ENCODE peak calls at places on chromosome 16, in seven cellular contexts. One of them, this sample, is unnamed. For H3K4me1 and H3K36me3, the result is how much of the 10 kb centered on the place peaks cover.

GRCh38 chr16:75114946-75115825 is 1.4 kb downstream of the LDHD start:
- DNase-seq in K562: no peak
- DNase-seq in stomach: no peak
- DNase-seq in sigmoid colon: no peak
- DNase-seq in transverse colon: no peak
- DNase-seq in spleen: peak
- DNase-seq in HCT116: no peak
- DNase-seq in this sample: peak

GRCh38 chr16:31453255-31454204 is 5.8 kb upstream of the ARMC5 start:
- DNase-seq in K562: peak
- DNase-seq in stomach: no peak
- DNase-seq in sigmoid colon: peak
- DNase-seq in transverse colon: peak
- DNase-seq in spleen: peak
- DNase-seq in HCT116: no peak
- DNase-seq in this sample: no peak

GRCh38 chr16:66656547-66656946 is 40.0 kb downstream of the CMTM4 start:
- DNase-seq in K562: no peak
- DNase-seq in stomach: no peak
- DNase-seq in sigmoid colon: no peak
- DNase-seq in transverse colon: no peak
- DNase-seq in spleen: no peak
- DNase-seq in HCT116: no peak
- DNase-seq in this sample: no peak

GRCh38 chr16:27232061-27232841 is 28.9 kb downstream of the KDM8 start:
- DNase-seq in K562: no peak
- DNase-seq in stomach: no peak
- DNase-seq in sigmoid colon: peak
- DNase-seq in transverse colon: peak
- DNase-seq in spleen: peak
- DNase-seq in HCT116: no peak
- DNase-seq in this sample: no peak

GRCh38 chr16:17346441-17346773 is 124.4 kb downstream of the XYLT1 start:
- DNase-seq in K562: no peak
- DNase-seq in stomach: no peak
- DNase-seq in sigmoid colon: no peak
- DNase-seq in transverse colon: no peak
- DNase-seq in spleen: no peak
- DNase-seq in HCT116: no peak
- DNase-seq in this sample: no peak

GRCh38 chr16:22381392-22381791 is 7.0 kb upstream of the CDR2 start:
- DNase-seq in K562: no peak
- DNase-seq in stomach: no peak
- DNase-seq in sigmoid colon: no peak
- DNase-seq in transverse colon: no peak
- DNase-seq in spleen: no peak
- DNase-seq in HCT116: no peak
- DNase-seq in this sample: no peak

GRCh38 chr16:12901204-12901596 is 198 bp upstream of the SHISA9 start:
- DNase-seq in K562: no peak
- DNase-seq in stomach: no peak
- DNase-seq in sigmoid colon: no peak
- DNase-seq in transverse colon: no peak
- DNase-seq in spleen: no peak
- DNase-seq in HCT116: no peak
- DNase-seq in this sample: peak

GRCh38 chr16:17063156-17063555 is 407.6 kb downstream of the XYLT1 start:
- DNase-seq in K562: no peak
- DNase-seq in stomach: no peak
- DNase-seq in sigmoid colon: no peak
- DNase-seq in transverse colon: no peak
- DNase-seq in spleen: no peak
- DNase-seq in HCT116: no peak
- DNase-seq in this sample: no peak

GRCh38 chr16:12672986-12673385 is 130.7 kb downstream of the CPPED1 start:
- DNase-seq in K562: no peak
- DNase-seq in stomach: no peak
- DNase-seq in sigmoid colon: no peak
- DNase-seq in transverse colon: no peak
- DNase-seq in spleen: no peak
- DNase-seq in HCT116: no peak
- DNase-seq in this sample: no peak

GRCh38 chr16:47667956-47668355 is 206.8 kb downstream of the PHKB start:
- DNase-seq in K562: no peak
- DNase-seq in stomach: no peak
- DNase-seq in sigmoid colon: no peak
- DNase-seq in transverse colon: no peak
- DNase-seq in spleen: no peak
- DNase-seq in HCT116: no peak
- DNase-seq in this sample: no peak

GRCh38 chr16:50603206-50604064 is 55.2 kb downstream of the NKD1 start:
- DNase-seq in K562: no peak
- DNase-seq in stomach: no peak
- DNase-seq in sigmoid colon: peak
- DNase-seq in transverse colon: peak
- DNase-seq in spleen: no peak
- DNase-seq in HCT116: no peak
- DNase-seq in this sample: no peak

GRCh38 chr16:70809392-70810060 is 8.6 kb upstream of the VAC14 start:
- DNase-seq in K562: no peak
- DNase-seq in stomach: no peak
- DNase-seq in sigmoid colon: no peak
- DNase-seq in transverse colon: no peak
- DNase-seq in spleen: no peak
- DNase-seq in HCT116: no peak
- DNase-seq in this sample: no peak

GRCh38 chr16:14483819-14484385 is 146.2 kb downstream of the PARN start:
- DNase-seq in K562: no peak
- DNase-seq in stomach: no peak
- DNase-seq in sigmoid colon: no peak
- DNase-seq in transverse colon: no peak
- DNase-seq in spleen: no peak
- DNase-seq in HCT116: no peak
- DNase-seq in this sample: no peak

GRCh38 chr16:48317614-48318013 is 67.6 kb downstream of the SIAH1 start:
- DNase-seq in K562: peak
- DNase-seq in stomach: no peak
- DNase-seq in sigmoid colon: no peak
- DNase-seq in transverse colon: no peak
- DNase-seq in spleen: no peak
- DNase-seq in HCT116: peak
- DNase-seq in this sample: no peak

GRCh38 chr16:55089600-55089999 is 158.9 kb downstream of the IRX5 start:
- DNase-seq in K562: no peak
- DNase-seq in stomach: no peak
- DNase-seq in sigmoid colon: no peak
- DNase-seq in transverse colon: no peak
- DNase-seq in spleen: no peak
- DNase-seq in HCT116: no peak
- DNase-seq in this sample: no peak

GRCh38 chr16:56273615-56274014 is 82.3 kb downstream of the GNAO1 start:
- DNase-seq in K562: no peak
- DNase-seq in stomach: no peak
- DNase-seq in sigmoid colon: peak
- DNase-seq in transverse colon: no peak
- DNase-seq in spleen: no peak
- DNase-seq in HCT116: no peak
- DNase-seq in this sample: no peak

GRCh38 chr16:64933890-64934289 is 188.0 kb downstream of the CDH11 start:
- DNase-seq in K562: no peak
- DNase-seq in stomach: no peak
- DNase-seq in sigmoid colon: no peak
- DNase-seq in transverse colon: no peak
- DNase-seq in spleen: no peak
- DNase-seq in HCT116: no peak
- DNase-seq in this sample: no peak

GRCh38 chr16:66859397-66860068 is 15.3 kb downstream of the CA7 start:
- DNase-seq in K562: no peak
- DNase-seq in stomach: no peak
- DNase-seq in sigmoid colon: no peak
- DNase-seq in transverse colon: no peak
- DNase-seq in spleen: no peak
- DNase-seq in HCT116: no peak
- DNase-seq in this sample: no peak

GRCh38 chr16:79402356-79402755 is 198.2 kb downstream of the MAF start:
- DNase-seq in K562: peak
- DNase-seq in stomach: peak
- DNase-seq in sigmoid colon: no peak
- DNase-seq in transverse colon: peak
- DNase-seq in spleen: no peak
- DNase-seq in HCT116: no peak
- DNase-seq in this sample: no peak

GRCh38 chr16:79401782-79402181 is 198.8 kb downstream of the MAF start:
- DNase-seq in K562: no peak
- DNase-seq in stomach: no peak
- DNase-seq in sigmoid colon: no peak
- DNase-seq in transverse colon: no peak
- DNase-seq in spleen: no peak
- DNase-seq in HCT116: no peak
- DNase-seq in this sample: no peak

GRCh38 chr16:79403534-79403933 is 197.0 kb downstream of the MAF start:
- DNase-seq in K562: no peak
- DNase-seq in stomach: no peak
- DNase-seq in sigmoid colon: no peak
- DNase-seq in transverse colon: no peak
- DNase-seq in spleen: no peak
- DNase-seq in HCT116: no peak
- DNase-seq in this sample: no peak

GRCh38 chr16:79401157-79401556 is 199.4 kb downstream of the MAF start:
- DNase-seq in K562: no peak
- DNase-seq in stomach: no peak
- DNase-seq in sigmoid colon: no peak
- DNase-seq in transverse colon: no peak
- DNase-seq in spleen: no peak
- DNase-seq in HCT116: no peak
- DNase-seq in this sample: no peak

DNA sequence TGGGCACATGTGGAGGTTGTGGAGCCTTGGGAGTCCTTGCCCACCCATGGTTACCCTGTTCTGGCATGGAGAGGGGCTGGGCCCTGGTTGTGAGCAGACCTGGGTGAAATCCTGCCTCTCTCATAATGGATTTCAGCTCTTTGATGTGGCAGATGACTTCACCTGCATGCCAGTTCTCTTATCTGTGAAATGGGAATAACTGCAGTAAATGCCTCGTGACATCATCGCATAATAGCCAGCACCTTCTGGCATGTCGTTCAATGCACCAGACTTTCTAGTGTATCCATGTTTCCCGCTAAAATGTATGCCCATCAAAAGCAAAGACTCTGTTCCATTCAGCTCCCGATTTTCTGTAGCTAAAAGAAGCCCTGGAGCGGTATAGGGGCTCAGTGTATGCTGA is 197.6 kb downstream of the MAF start:
- DNase-seq in K562: no peak
- DNase-seq in stomach: no peak
- DNase-seq in sigmoid colon: no peak
- DNase-seq in transverse colon: no peak
- DNase-seq in spleen: no peak
- DNase-seq in HCT116: no peak
- DNase-seq in this sample: no peak
- H3K4me1 ChIP-seq in K562: under half
- H3K4me1 ChIP-seq in stomach: under half
- H3K4me1 ChIP-seq in sigmoid colon: under half
- H3K4me1 ChIP-seq in transverse colon: under half
- H3K4me1 ChIP-seq in spleen: under half
- H3K4me1 ChIP-seq in HCT116: under half
- H3K4me1 ChIP-seq in this sample: under half

GRCh38 chr16:24810951-24811843 is 34.6 kb upstream of the SLC5A11 start:
- DNase-seq in K562: no peak
- DNase-seq in stomach: no peak
- DNase-seq in sigmoid colon: no peak
- DNase-seq in transverse colon: no peak
- DNase-seq in spleen: no peak
- DNase-seq in HCT116: no peak
- DNase-seq in this sample: no peak
- H3K36me3 ChIP-seq in K562: half or more
- H3K36me3 ChIP-seq in stomach: half or more
- H3K36me3 ChIP-seq in sigmoid colon: half or more
- H3K36me3 ChIP-seq in transverse colon: half or more
- H3K36me3 ChIP-seq in spleen: under half
- H3K36me3 ChIP-seq in HCT116: half or more
- H3K36me3 ChIP-seq in this sample: half or more

GRCh38 chr16:4381072-4381934 is 9.7 kb downstream of the VASN start:
- DNase-seq in K562: no peak
- DNase-seq in stomach: no peak
- DNase-seq in sigmoid colon: no peak
- DNase-seq in transverse colon: no peak
- DNase-seq in spleen: peak
- DNase-seq in HCT116: no peak
- DNase-seq in this sample: no peak

GRCh38 chr16:4384497-4384896 is 12.8 kb downstream of the VASN start:
- DNase-seq in K562: no peak
- DNase-seq in stomach: no peak
- DNase-seq in sigmoid colon: no peak
- DNase-seq in transverse colon: no peak
- DNase-seq in spleen: no peak
- DNase-seq in HCT116: no peak
- DNase-seq in this sample: peak

GRCh38 chr16:4381935-4382794 is 10.5 kb downstream of the VASN start:
- DNase-seq in K562: no peak
- DNase-seq in stomach: no peak
- DNase-seq in sigmoid colon: no peak
- DNase-seq in transverse colon: no peak
- DNase-seq in spleen: no peak
- DNase-seq in HCT116: no peak
- DNase-seq in this sample: no peak

GRCh38 chr16:4383591-4384495 is 12.2 kb downstream of the VASN start:
- DNase-seq in K562: no peak
- DNase-seq in stomach: no peak
- DNase-seq in sigmoid colon: no peak
- DNase-seq in transverse colon: no peak
- DNase-seq in spleen: no peak
- DNase-seq in HCT116: no peak
- DNase-seq in this sample: peak

GRCh38 chr16:4382795-4383357 is 11.2 kb downstream of the VASN start:
- DNase-seq in K562: no peak
- DNase-seq in stomach: no peak
- DNase-seq in sigmoid colon: no peak
- DNase-seq in transverse colon: no peak
- DNase-seq in spleen: no peak
- DNase-seq in HCT116: no peak
- DNase-seq in this sample: no peak
- TF ChIP-seq POLR2AphosphoS5 in K562: no peak
- TF ChIP-seq POLR2AphosphoS5 in stomach: no peak
- TF ChIP-seq POLR2AphosphoS5 in sigmoid colon: no peak
- TF ChIP-seq POLR2AphosphoS5 in transverse colon: no peak
- TF ChIP-seq POLR2AphosphoS5 in spleen: no peak
- TF ChIP-seq POLR2AphosphoS5 in HCT116: no peak
- TF ChIP-seq POLR2AphosphoS5 in this sample: no peak

GRCh38 chr16:10932959-10933710 is 9.1 kb downstream of the DEXI start:
- DNase-seq in K562: no peak
- DNase-seq in stomach: no peak
- DNase-seq in sigmoid colon: no peak
- DNase-seq in transverse colon: no peak
- DNase-seq in spleen: no peak
- DNase-seq in HCT116: no peak
- DNase-seq in this sample: no peak
- H3K4me1 ChIP-seq in K562: under half
- H3K4me1 ChIP-seq in stomach: half or more
- H3K4me1 ChIP-seq in sigmoid colon: half or more
- H3K4me1 ChIP-seq in transverse colon: under half
- H3K4me1 ChIP-seq in spleen: half or more
- H3K4me1 ChIP-seq in HCT116: under half
- H3K4me1 ChIP-seq in this sample: under half

This sample was measured in SK-N-SH.